ENCODE peak calls at places on chromosomes 1 and 21, in six cellular contexts. G, P, W, H, M and Q are unnamed samples.

GRCh38 chr1:42267904-42268303 is 67.1 kb downstream of the FOXJ3 start:
- DNase-seq in G (no peak), P (no peak), W (no peak), H (no peak), M (no peak), Q (no peak)

GRCh38 chr1:232890340-232890953 is 60.0 kb upstream of the NTPCR start:
- DNase-seq in G (no peak), P (peak), W (no peak), H (no peak), M (no peak), Q (no peak)

GRCh38 chr1:207910678-207911354 is at the start of gene CD34:
- DNase-seq in G (peak), P (peak), W (no peak), H (no peak), M (no peak), Q (no peak)

GRCh38 chr1:23177438-23178380 is 9.1 kb upstream of the LUZP1 start:
- DNase-seq in G (peak), P (peak), W (no peak), H (peak), M (no peak), Q (no peak)

GRCh38 chr1:240149488-240150094 is 57.9 kb downstream of the FMN2 start:
- DNase-seq in G (no peak), P (peak), W (peak), H (no peak), M (no peak), Q (no peak)

GRCh38 chr1:245599413-245600174 is 444.8 kb downstream of the KIF26B start:
- DNase-seq in G (no peak), P (peak), W (peak), H (no peak), M (peak), Q (no peak)

GRCh38 chr1:6275826-6276764 is 15.2 kb upstream of the GPR153 start:
- DNase-seq in G (peak), P (peak), W (peak), H (peak), M (peak), Q (no peak)

GRCh38 chr1:8822383-8823294 is 5.2 kb upstream of the RERE start:
- DNase-seq in G (peak), P (peak), W (peak), H (no peak), M (peak), Q (no peak)

GRCh38 chr1:93566227-93566626 is 115.4 kb downstream of the BCAR3 start:
- DNase-seq in G (no peak), P (peak), W (no peak), H (no peak), M (no peak), Q (no peak)

GRCh38 chr1:82400521-82400920 is 599.8 kb downstream of the ADGRL2 start:
- DNase-seq in G (no peak), P (no peak), W (no peak), H (no peak), M (no peak), Q (no peak)

GRCh38 chr1:5994713-5995621 is 2.7 kb upstream of the NPHP4 start:
- DNase-seq in G (no peak), P (no peak), W (no peak), H (peak), M (no peak), Q (no peak)

GRCh38 chr1:162985816-162986215 is 83.3 kb upstream of the RGS4 start:
- DNase-seq in G (no peak), P (peak), W (no peak), H (no peak), M (no peak), Q (no peak)

GRCh38 chr1:31576743-31577455 is 584 bp downstream of the TINAGL1 start:
- DNase-seq in G (no peak), P (no peak), W (no peak), H (no peak), M (no peak), Q (no peak)

GRCh38 chr1:68497358-68497698 is 446 bp upstream of the DEPDC1 start:
- DNase-seq in G (no peak), P (no peak), W (no peak), H (no peak), M (no peak), Q (no peak)

GRCh38 chr1:235090406-235091069 is 38.1 kb downstream of the TOMM20 start:
- DNase-seq in G (no peak), P (peak), W (no peak), H (no peak), M (no peak), Q (no peak)

GRCh38 chr21:33537212-33537611 is 4.7 kb downstream of the GART start:
- DNase-seq in G (no peak), P (no peak), W (no peak), H (no peak), M (no peak), Q (no peak)

GRCh38 chr1:162561037-162561615 is 396 bp upstream of the UAP1 start:
- DNase-seq in G (peak), P (peak), W (peak), H (peak), M (peak), Q (peak)

GRCh38 chr1:65180977-65181376 is 33.0 kb downstream of the AK4 start:
- DNase-seq in G (no peak), P (no peak), W (no peak), H (no peak), M (no peak), Q (no peak)

GRCh38 chr21:34336245-34336644 is 27.6 kb upstream of the KCNE2 start:
- DNase-seq in G (no peak), P (no peak), W (no peak), H (no peak), M (no peak), Q (no peak)

GRCh38 chr1:244968431-244968830 is 104.1 kb upstream of the HNRNPU start:
- DNase-seq in G (peak), P (no peak), W (no peak), H (no peak), M (no peak), Q (no peak)

GRCh38 chr1:50981741-50982140 is 11.7 kb downstream of the CDKN2C start:
- DNase-seq in G (no peak), P (no peak), W (no peak), H (no peak), M (no peak), Q (no peak)

GRCh38 chr1:37175666-37176215 is 141.4 kb upstream of the GRIK3 start:
- DNase-seq in G (no peak), P (no peak), W (no peak), H (no peak), M (no peak), Q (no peak)

GRCh38 chr1:186482661-186483255 is 21.8 kb upstream of the PDC start:
- DNase-seq in G (peak), P (peak), W (peak), H (peak), M (no peak), Q (peak)
- TF ChIP-seq CTCF in G (peak), P (peak), W (peak), H (peak), M (peak), Q (peak)

DNA sequence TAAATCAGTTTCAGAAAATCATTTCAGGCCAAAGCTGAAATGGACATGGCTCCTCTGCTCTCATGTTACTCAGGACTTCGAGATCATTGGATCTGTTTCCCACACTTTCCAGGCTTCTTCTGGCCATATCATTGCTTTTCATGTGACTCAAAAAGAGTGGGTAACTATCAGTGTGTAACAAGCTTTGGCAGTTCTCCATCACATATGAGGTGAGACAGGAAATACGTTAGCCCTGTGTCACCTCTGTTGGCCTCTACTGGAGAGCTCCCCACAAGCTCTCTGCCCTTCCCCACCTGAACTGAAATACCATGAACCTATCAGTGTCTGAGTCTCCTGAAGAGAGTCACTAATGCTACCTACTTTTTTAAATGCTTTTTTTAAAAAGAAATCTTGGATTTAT is 128.2 kb downstream of the LBR start:
- DNase-seq in G (no peak), P (peak), W (no peak), H (no peak), M (no peak), Q (no peak)
- TF ChIP-seq CTCF in G (no peak), P (no peak), W (no peak), H (no peak), M (no peak), Q (no peak)

GRCh38 chr21:46418265-46418946 is 40.3 kb upstream of the DIP2A start:
- DNase-seq in G (no peak), P (no peak), W (no peak), H (no peak), M (no peak), Q (no peak)

GRCh38 chr21:46421756-46422555 is 36.7 kb upstream of the DIP2A start:
- DNase-seq in G (no peak), P (no peak), W (no peak), H (no peak), M (no peak), Q (no peak)

GRCh38 chr21:46422636-46423241 is 36.0 kb upstream of the DIP2A start:
- DNase-seq in G (no peak), P (no peak), W (no peak), H (no peak), M (no peak), Q (no peak)

GRCh38 chr21:46421191-46421750 is 37.4 kb upstream of the DIP2A start:
- DNase-seq in G (no peak), P (no peak), W (no peak), H (no peak), M (no peak), Q (no peak)

GRCh38 chr21:46420241-46421190 is 38.2 kb upstream of the DIP2A start:
- DNase-seq in G (no peak), P (no peak), W (no peak), H (no peak), M (no peak), Q (no peak)
- TF ChIP-seq CTCF in G (no peak), P (no peak), W (no peak), H (no peak), M (no peak), Q (no peak)

GRCh38 chr1:247146671-247147070 is 25.1 kb downstream of the ZNF124 start:
- DNase-seq in G (no peak), P (no peak), W (no peak), H (no peak), M (no peak), Q (no peak)
- TF ChIP-seq CTCF in G (no peak), P (no peak), W (no peak), H (no peak), M (peak), Q (no peak)

DNA sequence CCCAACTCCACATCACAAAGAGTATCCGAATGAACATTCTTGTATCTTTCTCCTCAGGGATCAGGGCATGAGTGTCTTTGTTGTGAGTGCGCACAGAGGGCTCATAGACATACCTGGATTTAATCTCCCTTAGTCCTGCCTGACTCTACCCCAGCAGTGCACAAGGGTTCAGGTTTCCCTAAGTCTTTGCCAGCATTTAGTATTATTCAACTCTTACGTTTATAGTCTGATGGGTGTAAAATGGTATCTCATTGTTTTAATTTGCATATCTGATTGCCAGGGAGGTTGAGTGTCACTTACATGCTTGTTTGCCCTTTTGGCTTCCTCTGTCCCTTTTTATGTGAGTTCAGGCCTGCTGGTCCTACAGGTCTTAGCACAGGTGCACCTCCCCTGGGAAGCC is 49.5 kb downstream of the FOXD2 start:
- DNase-seq in G (no peak), P (no peak), W (no peak), H (no peak), M (no peak), Q (no peak)
- TF ChIP-seq CTCF in G (no peak), P (no peak), W (no peak), H (no peak), M (no peak), Q (no peak)